ENCODE peak calls at places on chromosomes 7 and 10, in six cellular contexts. W is AG04450, N is AML-193, I is uterus, U is EL, V is KBM-7. O is an unnamed sample.

GRCh38 chr10:112535432-112536038 is 88.5 kb downstream of the VTI1A start:
- DNase-seq in N (no peak), V (no peak), I (no peak), U (no peak), W (no peak), O (no peak)

GRCh38 chr7:453597-454306 is 65.9 kb downstream of the PDGFA start:
- DNase-seq in I (no peak), V (no peak), U (no peak), W (no peak), N (no peak), O (no peak)

GRCh38 chr10:112954974-112955735 is 5.1 kb downstream of the TCF7L2 start:
- DNase-seq in I (no peak), W (no peak), V (no peak), U (no peak), N (no peak), O (no peak)

GRCh38 chr7:158271646-158272045 is 316.0 kb downstream of the PTPRN2 start:
- DNase-seq in V (no peak), N (no peak), U (no peak), I (no peak), W (no peak), O (no peak)

GRCh38 chr10:114166053-114166452 is 8.0 kb downstream of the CCDC186 start:
- DNase-seq in I (no peak), W (no peak), V (no peak), U (no peak), N (no peak), O (peak; percentile 42)

GRCh38 chr10:98316661-98317060 is 48.7 kb upstream of the LOXL4 start:
- DNase-seq in I (no peak), W (no peak), V (no peak), U (peak; percentile 71), N (peak; percentile 65), O (no peak)

GRCh38 chr7:150739045-150739432 is 1.8 kb downstream of the GIMAP5 start:
- DNase-seq in W (no peak), U (no peak), I (no peak), N (no peak), V (no peak), O (no peak)

GRCh38 chr7:142528608-142529408 is 220.5 kb upstream of the PRSS1 start:
- DNase-seq in V (no peak), U (no peak), N (no peak), I (no peak), W (no peak), O (peak; percentile 44)

GRCh38 chr10:14617850-14618249 is 156.8 kb downstream of the FAM107B start:
- DNase-seq in W (no peak), U (peak; percentile 45), I (no peak), V (peak; percentile 50), N (peak; percentile 91), O (no peak)

GRCh38 chr10:88974012-88974411 is 16.6 kb upstream of the FAS start:
- DNase-seq in N (no peak), W (no peak), V (no peak), I (no peak), U (peak; percentile 32), O (no peak)

GRCh38 chr10:104339469-104340098 is 1.3 kb upstream of the ITPRIP start:
- DNase-seq in V (no peak), U (peak; percentile 71), I (peak; percentile 62), W (no peak), N (no peak), O (no peak)

GRCh38 chr7:105210721-105211205 is 178.0 kb downstream of the SRPK2 start:
- DNase-seq in I (no peak), V (no peak), W (no peak), U (no peak), N (no peak), O (no peak)

GRCh38 chr10:62766383-62766782 is 38.1 kb upstream of the ADO start:
- DNase-seq in W (no peak), V (no peak), U (no peak), N (no peak), I (no peak), O (no peak)

GRCh38 chr10:84706431-84706830 is 378.0 kb downstream of the CCSER2 start:
- DNase-seq in V (no peak), I (no peak), W (no peak), N (no peak), U (no peak), O (no peak)

GRCh38 chr10:43595739-43596298 is 10.4 kb upstream of the ZNF485 start:
- DNase-seq in I (no peak), V (peak; percentile 63), N (no peak), W (no peak), U (peak; percentile 11), O (no peak)

GRCh38 chr7:105838273-105839141 is 37.9 kb downstream of the ATXN7L1 start:
- DNase-seq in V (no peak), U (no peak), W (peak; percentile 26), N (no peak), I (peak; percentile 37), O (no peak)

GRCh38 chr10:128661404-128662197 is 535.4 kb upstream of the MKI67 start:
- DNase-seq in I (no peak), N (no peak), U (no peak), V (no peak), W (no peak), O (no peak)

GRCh38 chr7:112630565-112630964 is 149.8 kb downstream of the LSMEM1 start:
- DNase-seq in N (no peak), I (no peak), V (no peak), U (peak; percentile 8), W (peak; percentile 1), O (no peak)

GRCh38 chr10:83801983-83802382 is 337.3 kb upstream of the GHITM start:
- DNase-seq in V (no peak), N (no peak), U (no peak), I (no peak), W (no peak), O (no peak)

GRCh38 chr7:138008046-138008587 is 6.2 kb upstream of the CREB3L2 start:
- DNase-seq in N (no peak), W (no peak), V (no peak), U (no peak), I (no peak), O (no peak)

GRCh38 chr10:33487014-33487776 is 152.7 kb upstream of the NRP1 start:
- DNase-seq in V (peak; percentile 14), U (peak; percentile 19), W (no peak), N (no peak), I (no peak), O (no peak)

GRCh38 chr7:134900430-134900876 is 85.9 kb upstream of the AGBL3 start:
- DNase-seq in V (no peak), N (no peak), I (no peak), W (no peak), U (no peak), O (no peak)

GRCh38 chr10:85362401-85362800 is 1004.2 kb downstream of the GRID1 start:
- DNase-seq in W (no peak), V (no peak), U (no peak), I (no peak), N (no peak), O (no peak)

GRCh38 chr7:149489391-149490024 is 8.1 kb downstream of the ZNF746 start:
- DNase-seq in U (no peak), N (no peak), W (no peak), V (no peak), I (no peak), O (no peak)

GRCh38 chr10:132556994-132557441 is 19.4 kb downstream of the INPP5A start:
- DNase-seq in N (no peak), V (no peak), I (no peak), U (no peak), W (no peak), O (no peak)

GRCh38 chr7:836429-836828 is 4.2 kb downstream of the SUN1 start:
- DNase-seq in U (peak; percentile 30), N (no peak), W (no peak), V (no peak), I (no peak), O (peak; percentile 49)

GRCh38 chr7:4461511-4461910 is 220.6 kb upstream of the FOXK1 start:
- DNase-seq in U (no peak), V (no peak), W (no peak), I (no peak), N (no peak), O (no peak)

GRCh38 chr7:70416611-70417010 is 715.3 kb upstream of the GALNT17 start:
- DNase-seq in U (no peak), W (no peak), N (no peak), V (no peak), I (no peak), O (peak; percentile 5)

GRCh38 chr10:22657566-22658190 is 56.7 kb downstream of the PIP4K2A start:
- DNase-seq in V (no peak), N (no peak), I (no peak), W (no peak), U (peak; percentile 45), O (no peak)

GRCh38 chr10:24882047-24882698 is 70.2 kb downstream of the PRTFDC1 start:
- DNase-seq in W (no peak), I (no peak), U (peak; percentile 42), V (no peak), N (no peak), O (no peak)

GRCh38 chr7:84799131-84799530 is 387.7 kb downstream of the SEMA3D start:
- DNase-seq in I (no peak), W (no peak), V (no peak), U (no peak), N (no peak), O (no peak)

GRCh38 chr7:41331194-41331593 is 371.7 kb downstream of the INHBA start:
- DNase-seq in U (no peak), N (no peak), W (no peak), I (no peak), V (no peak), O (no peak)

GRCh38 chr7:135844903-135845302 is 96.3 kb upstream of the FAM180A start:
- DNase-seq in W (no peak), U (no peak), N (no peak), I (no peak), V (no peak), O (no peak)

GRCh38 chr10:6115824-6116350 is 27.1 kb downstream of the RBM17 start:
- DNase-seq in W (no peak), N (no peak), I (no peak), V (no peak), U (peak; percentile 31), O (no peak)

GRCh38 chr7:97601941-97602457 is 129.9 kb upstream of the TAC1 start:
- DNase-seq in N (no peak), U (no peak), W (no peak), V (no peak), I (no peak), O (no peak)

GRCh38 chr10:29946953-29947700 is 112.3 kb downstream of the JCAD start:
- DNase-seq in I (peak; percentile 47), W (peak; percentile 74), N (no peak), U (peak; percentile 74), V (no peak), O (no peak)

GRCh38 chr10:6055929-6056328 is 6.2 kb downstream of the IL2RA start:
- DNase-seq in U (no peak), I (no peak), N (no peak), W (no peak), V (no peak), O (no peak)

GRCh38 chr10:86113044-86113443 is 253.6 kb downstream of the GRID1 start:
- DNase-seq in W (no peak), U (no peak), I (no peak), V (no peak), N (no peak), O (no peak)

GRCh38 chr10:42977032-42977416 is 99.8 kb upstream of the RET start:
- DNase-seq in V (no peak), N (no peak), I (no peak), W (no peak), U (no peak), O (no peak)

GRCh38 chr7:158114056-158114850 is 473.4 kb downstream of the PTPRN2 start:
- DNase-seq in U (no peak), I (no peak), V (no peak), N (no peak), W (no peak), O (no peak)

O was measured in ELF-1.